ENCODE peak calls at places on chromosomes 5 and 9, in four cellular contexts. J is HepG2, H is K562, R is HCT116. M is an unnamed sample. For H3K4me1, the result is how much of the 10 kb centered on the place peaks cover.

GRCh38 chr5:147073098-147073497 is 161.7 kb upstream of the STK32A start:
- DNase-seq in J (no peak), H (no peak), R (no peak), M (no peak)

GRCh38 chr5:383621-384020 is 59.4 kb upstream of the EXOC3 start:
- DNase-seq in J (no peak), H (no peak), R (no peak), M (no peak)

GRCh38 chr5:107542428-107542827 is 128.3 kb downstream of the EFNA5 start:
- DNase-seq in J (peak), H (no peak), R (peak), M (peak)

GRCh38 chr5:136212252-136212721 is 19.3 kb upstream of the SMIM32 start:
- DNase-seq in J (peak), H (peak), R (peak), M (peak)

GRCh38 chr5:141821430-141821925 is 56.7 kb downstream of the PCDH1 start:
- DNase-seq in J (no peak), H (peak), R (peak), M (no peak)

GRCh38 chr9:129751841-129752801 is 721 bp downstream of the PTGES start:
- DNase-seq in J (no peak), H (no peak), R (no peak), M (no peak)

GRCh38 chr9:129981180-129981907 is 61.6 kb downstream of the FNBP1 start:
- DNase-seq in J (peak), H (no peak), R (no peak), M (no peak)

GRCh38 chr5:87924451-87924850 is 344.2 kb downstream of the TMEM161B start:
- DNase-seq in J (peak), H (no peak), R (no peak), M (no peak)

GRCh38 chr9:19074836-19075235 is 25.6 kb downstream of the RRAGA start:
- DNase-seq in J (peak), H (no peak), R (no peak), M (no peak)

GRCh38 chr5:9239071-9239470 is 306.8 kb downstream of the SEMA5A start:
- DNase-seq in J (no peak), H (no peak), R (no peak), M (no peak)

GRCh38 chr9:77710276-77710675 is 62.2 kb upstream of the GNA14 start:
- DNase-seq in J (no peak), H (no peak), R (no peak), M (no peak)

GRCh38 chr5:143456952-143457547 is 53.6 kb upstream of the NR3C1 start:
- DNase-seq in J (no peak), H (no peak), R (peak), M (no peak)

GRCh38 chr9:113298311-113298710 is 4.9 kb downstream of the RNF183 start:
- DNase-seq in J (no peak), H (no peak), R (no peak), M (no peak)
- H3K27ac ChIP-seq in J (no peak), H (no peak), R (no peak), M (no peak)

GRCh38 chr5:62692946-62693713 is 114.5 kb downstream of the LRRC70 start:
- DNase-seq in J (no peak), H (no peak), R (no peak), M (no peak)
- TF ChIP-seq SIN3A in J (no peak), H (no peak), R (no peak), M (no peak)

DNA sequence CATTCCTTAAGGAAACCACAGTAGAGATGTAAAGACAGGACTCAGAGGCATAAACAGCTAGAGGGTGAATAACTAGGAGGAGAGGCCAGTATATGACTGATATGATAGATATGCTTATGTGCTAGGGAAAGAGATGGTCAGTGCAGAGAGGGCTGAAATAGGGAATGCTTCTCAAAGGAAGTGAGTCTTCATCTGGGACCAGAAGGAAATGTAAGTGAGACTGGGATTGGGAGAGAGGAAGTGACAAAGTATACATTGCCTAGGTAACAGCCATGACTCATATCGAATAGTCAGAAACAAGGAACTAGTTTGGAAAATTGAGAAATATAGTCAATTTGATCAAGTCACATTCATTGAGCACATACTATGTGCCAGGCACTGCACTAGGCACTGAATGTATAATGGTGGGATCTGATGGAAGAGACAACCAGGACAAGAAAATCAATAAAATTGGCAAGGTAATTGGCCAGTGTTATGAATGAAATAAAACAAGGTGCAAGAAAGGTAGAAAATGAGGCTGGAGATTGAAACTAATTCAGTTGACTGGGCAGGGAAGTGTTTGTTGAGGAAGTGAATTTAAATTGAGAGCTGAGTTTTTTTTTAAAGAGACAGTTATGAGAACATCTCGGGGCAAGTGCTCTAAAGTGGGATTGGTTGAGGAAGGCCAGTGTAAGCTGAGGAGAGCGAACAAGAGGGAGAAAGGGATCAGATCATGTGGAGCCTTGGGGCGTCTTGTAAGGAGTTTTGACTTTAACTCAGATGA is 4.3 kb downstream of the ERAP2 start:
- DNase-seq in J (no peak), H (no peak), R (no peak), M (no peak)
- H3K4me1 ChIP-seq in J (under half), H (under half), R (under half), M (under half)

GRCh38 chr5:39479537-39479936 is 54.8 kb upstream of the DAB2 start:
- DNase-seq in J (no peak), H (no peak), R (no peak), M (no peak)

GRCh38 chr5:39473156-39473779 is 48.5 kb upstream of the DAB2 start:
- DNase-seq in J (no peak), H (no peak), R (no peak), M (no peak)

GRCh38 chr5:39476466-39477215 is 51.9 kb upstream of the DAB2 start:
- DNase-seq in J (no peak), H (no peak), R (no peak), M (no peak)

GRCh38 chr5:39478851-39479250 is 54.1 kb upstream of the DAB2 start:
- DNase-seq in J (no peak), H (no peak), R (no peak), M (no peak)

GRCh38 chr5:39475055-39475454 is 50.3 kb upstream of the DAB2 start:
- DNase-seq in J (no peak), H (no peak), R (no peak), M (no peak)
- H3K27ac ChIP-seq in J (no peak), H (no peak), R (no peak), M (no peak)

DNA sequence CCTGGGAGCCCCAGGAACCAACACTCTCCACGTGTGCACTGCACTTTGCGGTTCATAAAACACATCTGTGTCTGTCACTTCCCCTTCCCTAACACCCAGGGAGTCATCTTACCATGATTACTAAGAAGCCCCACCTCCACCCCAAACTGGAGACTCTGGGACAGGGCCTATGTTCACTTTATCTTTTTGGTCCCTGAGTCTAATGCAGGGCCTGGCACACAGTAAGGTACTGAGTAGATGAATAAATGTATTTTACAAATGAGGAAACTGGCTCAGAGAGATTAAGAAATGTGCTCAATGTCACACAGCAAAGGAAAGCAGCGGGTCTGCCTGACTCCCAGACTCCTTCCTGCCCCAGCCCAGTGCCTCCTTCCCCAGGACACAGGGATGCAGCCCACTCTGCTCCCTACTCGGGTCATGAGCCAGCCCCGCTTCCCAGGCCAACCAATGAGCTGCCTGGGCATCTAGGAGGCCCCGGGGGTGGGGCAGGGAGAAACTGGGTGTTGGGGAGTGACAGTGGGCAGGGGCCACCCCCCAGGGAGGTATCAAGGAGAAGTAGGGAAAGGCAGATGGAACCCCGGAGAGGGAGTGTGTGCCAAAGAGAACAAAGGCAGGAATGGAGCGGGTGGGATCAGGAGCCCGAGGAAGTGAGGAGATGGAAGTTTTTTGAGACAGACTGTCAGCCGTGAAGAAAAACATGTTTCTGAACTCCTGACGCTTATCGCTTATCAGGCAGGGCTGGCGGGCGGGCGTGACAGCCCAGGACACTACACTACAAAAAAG is 30.5 kb downstream of the SHB start:
- DNase-seq in J (no peak), H (peak), R (no peak), M (no peak)
- TF ChIP-seq SIN3A in J (no peak), H (peak), R (no peak), M (no peak)